ENCODE peak calls at places on chromosome 2, in six cellular contexts. P, C, O, J, L and X are unnamed samples.

GRCh38 chr2:186575302-186575701 is 14.6 kb upstream of the ITGAV start:
- DNase-seq in P (peak), C (no peak), O (no peak), J (peak), L (peak), X (no peak)

GRCh38 chr2:15307526-15307925 is 253.6 kb downstream of the NBAS start:
- DNase-seq in P (no peak), C (no peak), O (no peak), J (no peak), L (no peak), X (no peak)

GRCh38 chr2:184597571-184597980 is 753 bp upstream of the ZNF804A start:
- DNase-seq in P (peak), C (peak), O (peak), J (no peak), L (no peak), X (no peak)

GRCh38 chr2:31331156-31331555 is 83.4 kb downstream of the XDH start:
- DNase-seq in P (no peak), C (no peak), O (no peak), J (no peak), L (no peak), X (no peak)

GRCh38 chr2:74792282-74792681 is 41.6 kb upstream of the HK2 start:
- DNase-seq in P (no peak), C (no peak), O (no peak), J (no peak), L (no peak), X (no peak)

GRCh38 chr2:54855434-54855833 is 132.0 kb downstream of the EML6 start:
- DNase-seq in P (no peak), C (no peak), O (no peak), J (no peak), L (no peak), X (no peak)

GRCh38 chr2:233125455-233126065 is 65.4 kb downstream of the INPP5D start:
- DNase-seq in P (no peak), C (no peak), O (no peak), J (no peak), L (no peak), X (no peak)

GRCh38 chr2:29075894-29076700 is 1.8 kb upstream of the PCARE start:
- DNase-seq in P (peak), C (no peak), O (no peak), J (no peak), L (no peak), X (no peak)

GRCh38 chr2:36413218-36413617 is 57.6 kb downstream of the CRIM1 start:
- DNase-seq in P (peak), C (no peak), O (no peak), J (peak), L (no peak), X (no peak)

GRCh38 chr2:159475793-159476192 is 140.6 kb downstream of the BAZ2B start:
- DNase-seq in P (no peak), C (peak), O (no peak), J (no peak), L (no peak), X (no peak)

GRCh38 chr2:198697794-198698193 is 759.9 kb downstream of the SATB2 start:
- DNase-seq in P (no peak), C (no peak), O (no peak), J (no peak), L (no peak), X (no peak)

GRCh38 chr2:35428548-35428947 is 927.0 kb upstream of the CRIM1 start:
- DNase-seq in P (peak), C (peak), O (peak), J (no peak), L (no peak), X (peak)

GRCh38 chr2:230932556-230933511 is 7.8 kb upstream of the GPR55 start:
- DNase-seq in P (no peak), C (no peak), O (peak), J (peak), L (no peak), X (peak)

GRCh38 chr2:161745866-161746614 is 121.8 kb downstream of the SLC4A10 start:
- DNase-seq in P (no peak), C (no peak), O (no peak), J (no peak), L (no peak), X (no peak)

GRCh38 chr2:149720615-149721014 is 133.0 kb upstream of the MMADHC start:
- DNase-seq in P (no peak), C (no peak), O (no peak), J (no peak), L (no peak), X (no peak)

GRCh38 chr2:157662401-157662800 is 33.7 kb upstream of the ACVR1C start:
- DNase-seq in P (no peak), C (no peak), O (no peak), J (no peak), L (no peak), X (no peak)

GRCh38 chr2:25587361-25587760 is 86.0 kb downstream of the DTNB start:
- DNase-seq in P (no peak), C (no peak), O (no peak), J (no peak), L (no peak), X (no peak)